ENCODE peak calls at places on chromosomes 2 and 18, in six cellular contexts. F, O, I, P, B and D are unnamed samples.

GRCh38 chr18:9637036-9637767 is 22.8 kb upstream of the PPP4R1 start:
- DNase-seq in F (peak; percentile 79), B (no peak), O (no peak), P (no peak), I (peak; percentile 45), D (no peak)

GRCh38 chr2:120861576-120862191 is 126.0 kb downstream of the GLI2 start:
- DNase-seq in P (no peak), B (no peak), F (peak; percentile 97), I (peak; percentile 56), O (no peak), D (no peak)

GRCh38 chr2:118065015-118065666 is 23.1 kb upstream of the INSIG2 start:
- DNase-seq in O (no peak), P (no peak), F (peak; percentile 20), I (no peak), B (no peak), D (no peak)

GRCh38 chr2:7773362-7773973 is 856.3 kb downstream of the RNF144A start:
- DNase-seq in P (no peak), B (peak; percentile 91), I (no peak), O (no peak), F (peak; percentile 49), D (no peak)

GRCh38 chr2:113198790-113199612 is 25.2 kb downstream of the PSD4 start:
- DNase-seq in P (peak; percentile 64), O (peak; percentile 62), F (peak; percentile 66), I (peak; percentile 67), B (no peak), D (peak; percentile 74)

GRCh38 chr2:19035238-19035637 is 323.2 kb downstream of the OSR1 start:
- DNase-seq in F (peak; percentile 67), B (no peak), I (peak; percentile 79), O (no peak), P (no peak), D (no peak)

GRCh38 chr2:47501374-47502200 is 98.6 kb downstream of the MSH2 start:
- DNase-seq in F (peak; percentile 45), I (peak; percentile 65), O (peak; percentile 57), P (no peak), B (no peak), D (no peak)

GRCh38 chr2:46296216-46296839 is 879 bp upstream of the EPAS1 start:
- DNase-seq in I (peak; percentile 36), O (no peak), P (no peak), B (no peak), F (no peak), D (peak; percentile 49)

GRCh38 chr2:169480079-169480465 is 778 bp downstream of the BBS5 start:
- DNase-seq in B (no peak), I (peak; percentile 3), F (peak; percentile 19), P (no peak), O (no peak), D (no peak)

GRCh38 chr2:201697899-201698298 is 545 bp downstream of the MPP4 start:
- DNase-seq in P (no peak), O (peak; percentile 78), F (peak; percentile 95), B (no peak), I (peak; percentile 84), D (no peak)

GRCh38 chr2:228118940-228119339 is 62.5 kb downstream of the SPHKAP start:
- DNase-seq in F (no peak), P (no peak), O (no peak), B (no peak), I (no peak), D (no peak)